ENCODE peak calls at places on chromosomes 2 and 18, in five cellular contexts. One of them, this sample, is unnamed.

GRCh38 chr2:59660262-59660661 is 893.2 kb downstream of the BCL11A start:
- DNase-seq in RWPE2: no peak
- DNase-seq in neural progenitor cell: no peak
- DNase-seq in A549: no peak
- DNase-seq in fibroblast of lung: no peak
- DNase-seq in this sample: no peak

GRCh38 chr2:44168684-44169154 is at the start of gene PPM1B:
- DNase-seq in RWPE2: peak; percentile 98
- DNase-seq in A549: no peak
- DNase-seq in fibroblast of lung: no peak
- DNase-seq in neural progenitor cell: no peak
- DNase-seq in this sample: no peak

GRCh38 chr18:44871771-44872170 is 191.1 kb downstream of the SETBP1 start:
- DNase-seq in A549: no peak
- DNase-seq in RWPE2: no peak
- DNase-seq in neural progenitor cell: no peak
- DNase-seq in fibroblast of lung: no peak
- DNase-seq in this sample: no peak

GRCh38 chr2:216775043-216775453 is 79.7 kb upstream of the IGFBP5 start:
- DNase-seq in fibroblast of lung: peak; percentile 99
- DNase-seq in A549: peak; percentile 8
- DNase-seq in neural progenitor cell: no peak
- DNase-seq in RWPE2: no peak
- DNase-seq in this sample: peak; percentile 94

GRCh38 chr18:12518326-12518725 is 110.6 kb downstream of the PRELID3A start:
- DNase-seq in RWPE2: no peak
- DNase-seq in neural progenitor cell: no peak
- DNase-seq in fibroblast of lung: peak; percentile 14
- DNase-seq in A549: no peak
- DNase-seq in this sample: peak; percentile 83

GRCh38 chr2:177169810-177170514 is 42.6 kb upstream of the HNRNPA3 start:
- DNase-seq in fibroblast of lung: no peak
- DNase-seq in A549: no peak
- DNase-seq in neural progenitor cell: no peak
- DNase-seq in RWPE2: peak; percentile 95
- DNase-seq in this sample: no peak

GRCh38 chr2:168717790-168718502 is 84.5 kb upstream of the NOSTRIN start:
- DNase-seq in A549: no peak
- DNase-seq in neural progenitor cell: no peak
- DNase-seq in RWPE2: no peak
- DNase-seq in fibroblast of lung: peak; percentile 64
- DNase-seq in this sample: no peak

GRCh38 chr2:1789610-1790009 is 45.3 kb upstream of the PXDN start:
- DNase-seq in RWPE2: no peak
- DNase-seq in A549: no peak
- DNase-seq in fibroblast of lung: no peak
- DNase-seq in neural progenitor cell: no peak
- DNase-seq in this sample: no peak

GRCh38 chr18:75201936-75202335 is 7.0 kb downstream of the PTGR3 start:
- DNase-seq in neural progenitor cell: no peak
- DNase-seq in A549: no peak
- DNase-seq in fibroblast of lung: no peak
- DNase-seq in RWPE2: no peak
- DNase-seq in this sample: peak; percentile 49

GRCh38 chr2:16330571-16331351 is 334.9 kb downstream of the CYRIA start:
- DNase-seq in fibroblast of lung: peak; percentile 2
- DNase-seq in A549: no peak
- DNase-seq in neural progenitor cell: peak; percentile 85
- DNase-seq in RWPE2: no peak
- DNase-seq in this sample: no peak

GRCh38 chr2:153557211-153557610 is 78.6 kb upstream of the RPRM start:
- DNase-seq in A549: no peak
- DNase-seq in RWPE2: no peak
- DNase-seq in fibroblast of lung: no peak
- DNase-seq in neural progenitor cell: no peak
- DNase-seq in this sample: no peak

GRCh38 chr2:104431701-104432121 is 422.2 kb upstream of the POU3F3 start:
- DNase-seq in RWPE2: no peak
- DNase-seq in fibroblast of lung: peak; percentile 61
- DNase-seq in neural progenitor cell: no peak
- DNase-seq in A549: no peak
- DNase-seq in this sample: no peak

GRCh38 chr2:12057436-12058166 is 311.2 kb downstream of the LPIN1 start:
- DNase-seq in neural progenitor cell: no peak
- DNase-seq in fibroblast of lung: peak; percentile 61
- DNase-seq in A549: no peak
- DNase-seq in RWPE2: no peak
- DNase-seq in this sample: peak; percentile 38

GRCh38 chr2:58261215-58261614 is 20.1 kb upstream of the FANCL start:
- DNase-seq in RWPE2: no peak
- DNase-seq in neural progenitor cell: no peak
- DNase-seq in fibroblast of lung: no peak
- DNase-seq in A549: no peak
- DNase-seq in this sample: no peak

GRCh38 chr2:210169871-210170441 is 1.3 kb downstream of the KANSL1L start:
- DNase-seq in neural progenitor cell: no peak
- DNase-seq in A549: no peak
- DNase-seq in RWPE2: no peak
- DNase-seq in fibroblast of lung: peak; percentile 78
- DNase-seq in this sample: no peak

GRCh38 chr2:8720741-8721140 is 38.9 kb downstream of the ID2 start:
- DNase-seq in RWPE2: no peak
- DNase-seq in fibroblast of lung: no peak
- DNase-seq in A549: no peak
- DNase-seq in neural progenitor cell: no peak
- DNase-seq in this sample: no peak

GRCh38 chr2:190468814-190469569 is 60.8 kb downstream of the MFSD6 start:
- DNase-seq in RWPE2: no peak
- DNase-seq in fibroblast of lung: peak; percentile 95
- DNase-seq in A549: peak; percentile 39
- DNase-seq in neural progenitor cell: no peak
- DNase-seq in this sample: peak; percentile 82

GRCh38 chr2:222283634-222284033 is 15.2 kb downstream of the PAX3 start:
- DNase-seq in RWPE2: no peak
- DNase-seq in fibroblast of lung: no peak
- DNase-seq in A549: no peak
- DNase-seq in neural progenitor cell: peak; percentile 90
- DNase-seq in this sample: no peak

GRCh38 chr2:224816816-224817215 is 100.7 kb upstream of the CCDC195 start:
- DNase-seq in RWPE2: no peak
- DNase-seq in A549: peak; percentile 48
- DNase-seq in fibroblast of lung: peak; percentile 91
- DNase-seq in neural progenitor cell: no peak
- DNase-seq in this sample: no peak

GRCh38 chr2:726158-726557 is 49.0 kb upstream of the TMEM18 start:
- DNase-seq in fibroblast of lung: no peak
- DNase-seq in RWPE2: no peak
- DNase-seq in A549: no peak
- DNase-seq in neural progenitor cell: no peak
- DNase-seq in this sample: no peak
- H3K4me3 ChIP-seq in fibroblast of lung: no peak overlapping the region
- H3K4me3 ChIP-seq in RWPE2: no peak overlapping the region
- H3K4me3 ChIP-seq in A549: no peak overlapping the region
- H3K4me3 ChIP-seq in neural progenitor cell: no peak overlapping the region
- H3K4me3 ChIP-seq in this sample: no peak overlapping the region

DNA sequence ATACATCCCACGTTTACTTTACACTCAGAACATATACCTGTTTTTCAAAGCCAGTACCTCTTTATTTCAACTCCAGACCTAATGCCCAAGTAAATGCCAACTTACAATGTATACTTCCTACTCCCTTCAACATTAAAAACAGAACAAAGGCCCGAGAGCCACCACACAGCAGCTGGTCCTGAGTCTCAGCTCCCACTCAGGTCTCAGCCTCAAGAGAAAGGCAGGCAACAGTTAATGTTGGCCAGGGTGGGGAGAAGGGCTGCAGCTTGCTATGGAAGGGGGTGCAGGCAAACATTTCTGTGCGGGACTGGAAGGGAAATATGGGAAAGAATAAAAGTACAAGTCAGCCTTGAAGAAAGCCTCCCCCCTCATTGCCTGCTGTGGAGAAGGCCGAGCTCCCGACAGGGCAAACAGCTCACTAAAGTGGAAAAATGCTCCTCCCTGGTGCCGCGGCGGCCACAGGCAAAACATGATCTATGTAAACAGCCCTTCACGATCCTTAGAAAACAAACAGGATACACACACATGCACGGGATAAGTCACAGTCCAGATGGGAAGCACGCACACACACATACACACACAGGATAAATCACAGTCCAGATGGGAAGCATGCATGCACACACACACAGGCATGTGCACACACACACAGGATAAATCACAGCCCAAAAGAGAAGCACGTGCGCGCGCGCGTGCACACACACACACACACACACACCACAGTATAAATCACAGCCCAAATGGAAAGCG is 67.4 kb downstream of the ADNP2 start:
- DNase-seq in A549: no peak
- DNase-seq in neural progenitor cell: no peak
- DNase-seq in fibroblast of lung: no peak
- DNase-seq in RWPE2: no peak
- DNase-seq in this sample: no peak
- H3K4me3 ChIP-seq in A549: no peak overlapping the region
- H3K4me3 ChIP-seq in neural progenitor cell: no peak overlapping the region
- H3K4me3 ChIP-seq in fibroblast of lung: no peak overlapping the region
- H3K4me3 ChIP-seq in RWPE2: no peak overlapping the region
- H3K4me3 ChIP-seq in this sample: no peak overlapping the region

GRCh38 chr2:98771771-98772521 is 41.0 kb upstream of the MGAT4A start:
- DNase-seq in RWPE2: no peak
- DNase-seq in fibroblast of lung: peak; percentile 87
- DNase-seq in neural progenitor cell: no peak
- DNase-seq in A549: no peak
- DNase-seq in this sample: peak; percentile 5

GRCh38 chr2:98773169-98773568 is 42.2 kb upstream of the MGAT4A start:
- DNase-seq in A549: no peak
- DNase-seq in RWPE2: no peak
- DNase-seq in fibroblast of lung: no peak
- DNase-seq in neural progenitor cell: no peak
- DNase-seq in this sample: no peak

GRCh38 chr2:98769784-98770183 is 38.9 kb upstream of the MGAT4A start:
- DNase-seq in fibroblast of lung: no peak
- DNase-seq in RWPE2: no peak
- DNase-seq in A549: no peak
- DNase-seq in neural progenitor cell: no peak
- DNase-seq in this sample: no peak

GRCh38 chr2:98772531-98772930 is 41.6 kb upstream of the MGAT4A start:
- DNase-seq in neural progenitor cell: no peak
- DNase-seq in A549: no peak
- DNase-seq in RWPE2: no peak
- DNase-seq in fibroblast of lung: peak; percentile 68
- DNase-seq in this sample: no peak

DNA sequence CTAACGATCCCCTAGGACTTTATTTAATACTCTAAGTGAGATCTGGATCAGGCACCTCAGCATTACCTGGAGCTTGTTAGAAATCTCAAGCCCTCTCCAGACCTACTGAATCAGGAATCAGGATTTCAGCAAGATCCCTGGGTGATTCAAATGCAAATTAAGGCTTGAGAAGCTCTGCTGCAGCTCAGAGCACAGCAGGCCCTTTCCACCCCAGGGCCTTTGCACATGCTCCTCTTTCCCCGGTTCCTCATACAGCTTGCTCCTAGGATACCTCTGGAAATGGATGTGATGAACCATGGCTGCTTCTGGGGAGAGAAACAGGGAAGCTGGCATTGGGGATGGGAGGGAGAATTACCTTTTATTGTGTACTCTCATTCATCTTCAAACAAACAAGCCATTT is 40.3 kb upstream of the MGAT4A start:
- DNase-seq in fibroblast of lung: no peak
- DNase-seq in RWPE2: no peak
- DNase-seq in neural progenitor cell: no peak
- DNase-seq in A549: no peak
- DNase-seq in this sample: no peak
- H3K4me3 ChIP-seq in fibroblast of lung: no peak overlapping the region
- H3K4me3 ChIP-seq in RWPE2: no peak overlapping the region
- H3K4me3 ChIP-seq in neural progenitor cell: no peak overlapping the region
- H3K4me3 ChIP-seq in A549: no peak overlapping the region
- H3K4me3 ChIP-seq in this sample: no peak overlapping the region

GRCh38 chr2:45728458-45728942 is 77.0 kb downstream of the PRKCE start:
- DNase-seq in A549: no peak
- DNase-seq in fibroblast of lung: no peak
- DNase-seq in RWPE2: no peak
- DNase-seq in neural progenitor cell: no peak
- DNase-seq in this sample: no peak
- H3K4me3 ChIP-seq in A549: no peak overlapping the region
- H3K4me3 ChIP-seq in fibroblast of lung: no peak overlapping the region
- H3K4me3 ChIP-seq in RWPE2: no peak overlapping the region
- H3K4me3 ChIP-seq in neural progenitor cell: no peak overlapping the region
- H3K4me3 ChIP-seq in this sample: no peak overlapping the region

GRCh38 chr2:240520143-240520973 is 37.4 kb downstream of the ANKMY1 start:
- DNase-seq in fibroblast of lung: no peak
- DNase-seq in RWPE2: no peak
- DNase-seq in A549: no peak
- DNase-seq in neural progenitor cell: peak; percentile 47
- DNase-seq in this sample: no peak
- H3K4me3 ChIP-seq in fibroblast of lung: no peak overlapping the region
- H3K4me3 ChIP-seq in RWPE2: no peak overlapping the region
- H3K4me3 ChIP-seq in A549: no peak overlapping the region
- H3K4me3 ChIP-seq in neural progenitor cell: peak overlapping the region; percentile 43
- H3K4me3 ChIP-seq in this sample: no peak overlapping the region

GRCh38 chr2:235669269-235669831 is 175.5 kb downstream of the AGAP1 start:
- DNase-seq in A549: peak; percentile 41
- DNase-seq in fibroblast of lung: peak; percentile 77
- DNase-seq in RWPE2: no peak
- DNase-seq in neural progenitor cell: peak; percentile 97
- DNase-seq in this sample: peak; percentile 68
- H3K4me3 ChIP-seq in A549: peak overlapping the region; percentile 83
- H3K4me3 ChIP-seq in fibroblast of lung: peak overlapping the region; percentile 13
- H3K4me3 ChIP-seq in RWPE2: peak overlapping the region; percentile 54
- H3K4me3 ChIP-seq in neural progenitor cell: peak overlapping the region; percentile 72
- H3K4me3 ChIP-seq in this sample: peak overlapping the region; percentile 15

This sample was measured in MG63.